ENCODE peak calls at places on chromosomes 3 and 15, in six cellular contexts. G is H9, O is IMR-90, E is H1, T is mesenchymal stem cell, D is neuronal stem cell. A is an unnamed sample. For H3K4me1 and H3K27me3, the result is how much of the 10 kb centered on the place peaks cover.

GRCh38 chr3:22089284-22089683 is 338.3 kb upstream of the ZNF385D start:
- DNase-seq in G (peak), O (peak), E (no peak), T (peak), D (peak), A (peak)

GRCh38 chr3:4376499-4376898 is 73.3 kb downstream of the SETMAR start:
- DNase-seq in G (no peak), O (peak), E (no peak), T (no peak), D (no peak), A (no peak)

GRCh38 chr3:16140116-16140893 is 34.2 kb upstream of the GALNT15 start:
- DNase-seq in G (no peak), O (peak), E (no peak), T (peak), D (no peak), A (no peak)

GRCh38 chr15:31268108-31268501 is 58.5 kb upstream of the KLF13 start:
- DNase-seq in G (peak), O (no peak), E (no peak), T (no peak), D (no peak), A (no peak)

GRCh38 chr3:152260026-152260425 is 8.7 kb upstream of the MBNL1 start:
- DNase-seq in G (no peak), O (peak), E (no peak), T (peak), D (no peak), A (peak)

GRCh38 chr15:49290204-49290603 is 120.2 kb downstream of the GALK2 start:
- DNase-seq in G (no peak), O (no peak), E (no peak), T (no peak), D (no peak), A (no peak)

GRCh38 chr3:171994646-171995441 is 44.5 kb upstream of the FNDC3B start:
- DNase-seq in G (no peak), O (peak), E (no peak), T (peak), D (no peak), A (peak)

GRCh38 chr3:115156255-115156654 is 9.2 kb upstream of the ZBTB20 start:
- DNase-seq in G (no peak), O (no peak), E (no peak), T (no peak), D (no peak), A (no peak)

GRCh38 chr3:188581791-188582190 is 427.8 kb downstream of the LPP start:
- DNase-seq in G (no peak), O (no peak), E (no peak), T (no peak), D (no peak), A (no peak)

GRCh38 chr3:122316368-122316767 is 8.7 kb upstream of the CSTA start:
- DNase-seq in G (no peak), O (no peak), E (no peak), T (no peak), D (no peak), A (no peak)

GRCh38 chr3:100443690-100444089 is 42.4 kb downstream of the LNP1 start:
- DNase-seq in G (no peak), O (no peak), E (no peak), T (no peak), D (no peak), A (no peak)

GRCh38 chr15:79844221-79844620 is 52.6 kb downstream of the MTHFS start:
- DNase-seq in G (no peak), O (no peak), E (no peak), T (no peak), D (no peak), A (no peak)

GRCh38 chr3:72145506-72146380 is 360.8 kb upstream of the PROK2 start:
- DNase-seq in G (no peak), O (peak), E (no peak), T (peak), D (no peak), A (no peak)

DNA sequence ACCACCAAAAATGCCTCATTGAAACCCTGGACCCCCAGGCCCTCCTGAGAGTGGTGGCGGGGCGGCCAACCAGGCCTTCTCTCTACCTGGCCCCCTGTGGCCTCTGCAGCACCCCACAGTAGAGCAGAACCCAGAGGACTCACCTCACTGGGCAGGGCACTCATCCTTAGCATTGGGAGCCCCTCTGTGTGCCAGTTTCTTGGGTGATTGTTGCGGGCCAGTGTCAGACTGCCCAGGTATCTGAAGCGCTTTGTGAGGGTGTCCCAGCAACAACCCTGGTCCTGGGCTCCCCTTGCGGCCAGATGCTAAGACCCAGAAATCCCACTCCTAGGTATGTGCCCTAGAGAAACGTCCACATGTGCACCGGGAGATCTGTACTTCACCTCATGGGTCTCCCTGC is 20.7 kb upstream of the MRPS22 start:
- DNase-seq in G (no peak), O (no peak), E (no peak), T (no peak), D (no peak), A (no peak)
- H3K4me1 ChIP-seq in G (under half), O (under half), E (under half), T (under half), D (under half), A (under half)

GRCh38 chr3:10703875-10704274 is 112.2 kb upstream of the SLC6A11 start:
- DNase-seq in G (peak), O (peak), E (peak), T (no peak), D (peak), A (peak)
- H3K27me3 ChIP-seq in G (under half), O (under half), E (under half), T (half or more), D (under half), A (under half)

DNA sequence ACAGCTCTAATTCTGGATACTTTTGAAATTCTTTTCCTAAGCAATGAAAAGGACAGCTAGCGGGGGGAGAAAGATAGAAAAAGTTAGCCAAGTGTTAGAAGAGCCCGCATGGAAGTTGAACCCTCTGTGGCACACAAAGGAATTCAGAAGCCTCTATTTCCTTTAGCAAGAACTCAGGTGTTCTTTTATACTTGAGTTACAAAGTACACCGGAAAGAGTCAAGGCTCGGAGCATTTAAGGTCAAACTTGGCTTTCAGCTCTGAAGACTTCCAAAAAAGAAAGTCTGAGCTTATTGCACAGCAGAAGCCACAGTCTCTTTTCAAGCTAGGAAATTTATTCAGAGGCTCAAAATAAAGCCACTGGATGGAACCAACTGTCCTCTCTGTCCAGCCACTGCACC is 350.7 kb upstream of the TBL1XR1 start:
- DNase-seq in G (no peak), O (no peak), E (no peak), T (no peak), D (no peak), A (no peak)
- H3K14ac ChIP-seq in G (no peak), O (no peak), E (no peak), T (no peak), D (no peak), A (no peak)

DNA sequence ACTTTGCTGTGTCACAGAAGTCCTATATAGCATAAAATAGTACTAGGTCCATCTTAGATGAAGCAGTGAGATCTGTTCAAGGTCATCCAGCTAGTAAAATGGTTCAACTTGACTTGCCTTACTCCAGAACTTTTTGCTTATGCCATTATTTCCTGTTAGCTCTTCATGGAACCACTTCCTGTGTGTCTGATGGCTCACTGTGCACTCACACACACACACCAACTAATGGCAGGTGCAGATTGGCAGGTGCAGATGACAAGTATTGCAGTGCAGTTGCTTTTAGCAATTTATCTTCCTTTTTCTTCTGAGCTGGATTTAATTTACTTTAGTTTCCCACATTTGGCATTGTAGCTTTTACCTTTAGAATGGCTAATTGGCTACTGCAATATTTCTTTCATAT is 29.8 kb downstream of the GOLGA8S start:
- DNase-seq in G (no peak), O (no peak), E (no peak), T (no peak), D (no peak), A (no peak)
- H3K4me1 ChIP-seq in G (under half), O (under half), E (under half), T (under half), D (under half), A (under half)

GRCh38 chr3:50204052-50204803 is 843 bp upstream of the SLC38A3 start:
- DNase-seq in G (no peak), O (no peak), E (no peak), T (no peak), D (no peak), A (no peak)
- H3K27me3 ChIP-seq in G (under half), O (half or more), E (under half), T (half or more), D (under half), A (under half)

DNA sequence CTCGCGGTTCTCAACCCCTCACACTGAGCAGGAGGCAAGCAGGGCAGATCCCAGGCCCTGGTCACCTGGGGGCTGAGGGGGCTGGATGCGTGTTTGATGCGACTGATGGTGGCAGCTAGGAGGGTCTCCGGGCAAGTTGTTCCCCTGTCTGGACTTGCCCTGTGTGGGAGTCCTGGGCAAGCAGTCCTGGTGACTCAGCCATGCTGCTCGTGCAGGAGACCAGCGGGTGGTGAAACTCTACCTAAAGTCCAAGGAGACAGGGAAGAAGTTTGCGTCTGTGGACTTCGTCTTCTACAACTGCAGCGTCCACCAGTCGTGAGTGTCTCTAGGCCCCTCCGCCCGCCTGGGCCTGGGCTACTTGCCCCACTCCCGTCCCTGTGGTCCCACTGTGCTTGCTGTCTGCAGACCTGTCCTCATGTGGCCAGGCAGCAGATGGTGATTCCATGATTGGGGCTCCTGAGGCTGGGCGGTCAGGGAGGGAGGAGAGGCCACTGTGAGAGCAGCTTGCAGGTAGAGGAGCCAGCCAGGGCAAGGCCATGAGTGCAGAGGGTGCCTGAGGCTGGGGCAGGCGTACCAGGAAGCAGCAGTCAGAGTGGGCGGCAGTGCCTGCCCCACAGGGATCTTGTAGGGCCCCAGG is 23.1 kb downstream of the PLXNA1 start:
- DNase-seq in G (no peak), O (peak), E (no peak), T (no peak), D (no peak), A (no peak)
- H3K14ac ChIP-seq in G (no peak), O (peak), E (no peak), T (no peak), D (no peak), A (peak)

GRCh38 chr15:101447168-101447533 is 42.4 kb downstream of the PCSK6 start:
- DNase-seq in G (no peak), O (no peak), E (no peak), T (no peak), D (no peak), A (no peak)

GRCh38 chr15:101446527-101447167 is 42.9 kb downstream of the PCSK6 start:
- DNase-seq in G (no peak), O (no peak), E (no peak), T (peak), D (no peak), A (peak)

GRCh38 chr15:101447561-101448071 is 41.9 kb downstream of the PCSK6 start:
- DNase-seq in G (no peak), O (no peak), E (no peak), T (no peak), D (no peak), A (no peak)

GRCh38 chr15:101449471-101450425 is 39.8 kb downstream of the PCSK6 start:
- DNase-seq in G (no peak), O (no peak), E (no peak), T (no peak), D (no peak), A (no peak)

GRCh38 chr15:101448336-101448735 is 41.2 kb downstream of the PCSK6 start:
- DNase-seq in G (no peak), O (no peak), E (no peak), T (no peak), D (no peak), A (no peak)
- H3K4me1 ChIP-seq in G (under half), O (under half), E (under half), T (under half), D (under half), A (under half)

A was measured in trophoblast cell.